ENCODE peak calls at places on chromosome 1, in ten cellular contexts. R, I, U, W, B, A, M, L, E and S are unnamed samples.

GRCh38 chr1:228280106-228280901 is 72.5 kb downstream of the OBSCN start:
- DNase-seq in A (no peak), R (no peak), L (no peak), E (no peak), U (no peak), B (no peak), I (no peak), M (no peak), W (no peak), S (no peak)

GRCh38 chr1:6914646-6915178 is 129.5 kb downstream of the CAMTA1 start:
- DNase-seq in M (no peak), W (no peak), I (no peak), B (no peak), L (no peak), U (no peak), E (no peak), A (no peak), R (no peak), S (no peak)

GRCh38 chr1:64087768-64088167 is 115.7 kb upstream of the UBE2U start:
- DNase-seq in A (peak), L (no peak), E (no peak), B (no peak), W (no peak), R (no peak), M (no peak), U (no peak), I (peak), S (peak)

GRCh38 chr1:228276361-228276831 is 68.6 kb downstream of the OBSCN start:
- DNase-seq in W (peak), R (no peak), A (no peak), I (no peak), M (no peak), B (no peak), U (no peak), E (no peak), L (no peak), S (no peak)

GRCh38 chr1:187157552-187157951 is 328.8 kb downstream of the PLA2G4A start:
- DNase-seq in U (no peak), A (no peak), E (no peak), L (no peak), W (no peak), I (no peak), R (no peak), B (no peak), M (no peak), S (no peak)

GRCh38 chr1:98005326-98006010 is 84.6 kb upstream of the DPYD start:
- DNase-seq in E (no peak), L (no peak), B (no peak), U (peak), I (peak), R (no peak), A (peak), W (no peak), M (no peak), S (peak)

GRCh38 chr1:209808059-209808494 is 2.1 kb upstream of the IRF6 start:
- DNase-seq in E (no peak), B (no peak), M (peak), A (peak), R (no peak), W (peak), L (no peak), U (peak), I (peak), S (peak)

GRCh38 chr1:119947468-119947867 is 51.2 kb upstream of the ADAM30 start:
- DNase-seq in E (no peak), U (no peak), R (no peak), W (no peak), I (peak), L (no peak), M (no peak), B (no peak), A (peak), S (no peak)